ENCODE peak calls at places on chromosomes 11 and 22, in seven cellular contexts. Q, X, W, G, Z, P and K are unnamed samples.

GRCh38 chr11:112961146-112961668 is at the start of gene NCAM1:
- DNase-seq in Q (peak; percentile 32), G (peak; percentile 78), W (peak; percentile 75), Z (peak; percentile 67), P (no peak), X (peak; percentile 89), K (peak; percentile 97)

GRCh38 chr11:131195801-131196517 is 174.5 kb upstream of the NTM start:
- DNase-seq in W (no peak), Q (no peak), X (peak; percentile 76), G (peak; percentile 55), P (no peak), Z (no peak), K (no peak)

GRCh38 chr11:59891781-59892181 is 13.2 kb downstream of the OOSP3 start:
- DNase-seq in Z (no peak), G (no peak), X (no peak), P (no peak), W (no peak), Q (peak; percentile 30), K (peak; percentile 64)

GRCh38 chr11:72573380-72573949 is 100.8 kb downstream of the PDE2A start:
- DNase-seq in W (no peak), P (no peak), Z (peak; percentile 23), X (peak; percentile 92), G (no peak), Q (peak; percentile 88), K (peak; percentile 78)

GRCh38 chr11:120303004-120303637 is 22.0 kb upstream of the TLCD5 start:
- DNase-seq in Q (peak; percentile 87), W (no peak), P (peak; percentile 13), Z (peak; percentile 82), X (peak; percentile 62), G (peak; percentile 68), K (peak; percentile 87)

GRCh38 chr11:2775626-2776350 is 76.0 kb upstream of the KCNQ1OT1 start:
- DNase-seq in Q (no peak), G (peak; percentile 45), Z (no peak), P (no peak), X (no peak), W (peak; percentile 62), K (no peak)

GRCh38 chr11:57566035-57566504 is 1.4 kb downstream of the UBE2L6 start:
- DNase-seq in Q (no peak), X (no peak), W (no peak), G (no peak), P (no peak), Z (no peak), K (no peak)

GRCh38 chr11:30573951-30574350 is 12.2 kb downstream of the MPPED2 start:
- DNase-seq in X (no peak), W (no peak), G (no peak), Q (no peak), P (no peak), Z (no peak), K (no peak)

GRCh38 chr11:108985611-108986279 is 320.9 kb downstream of the DDX10 start:
- DNase-seq in Z (no peak), G (no peak), X (no peak), Q (no peak), W (no peak), P (no peak), K (no peak)

GRCh38 chr11:4184163-4184916 is 89.7 kb downstream of the RRM1 start:
- DNase-seq in Q (no peak), G (no peak), X (no peak), W (no peak), Z (no peak), P (no peak), K (no peak)

GRCh38 chr11:27059431-27059830 is 18.8 kb downstream of the BBOX1 start:
- DNase-seq in X (no peak), W (peak; percentile 12), Z (no peak), G (no peak), P (no peak), Q (no peak), K (no peak)

GRCh38 chr22:24521791-24522245 is 26.7 kb downstream of the UPB1 start:
- DNase-seq in G (peak; percentile 52), X (peak; percentile 72), Z (peak; percentile 86), P (no peak), W (peak; percentile 66), Q (no peak), K (peak; percentile 75)

GRCh38 chr11:65459552-65459951 is 37.0 kb downstream of the NEAT1 start:
- DNase-seq in W (no peak), P (no peak), X (no peak), G (no peak), Z (no peak), Q (peak; percentile 52), K (peak; percentile 35)

GRCh38 chr11:65454696-65455456 is 32.3 kb downstream of the NEAT1 start:
- DNase-seq in P (peak; percentile 73), Q (peak; percentile 99), G (peak; percentile 95), X (peak; percentile 92), W (peak; percentile 95), Z (peak; percentile 85), K (peak; percentile 92)

GRCh38 chr11:65456418-65456817 is 33.8 kb downstream of the NEAT1 start:
- DNase-seq in Z (no peak), W (no peak), P (no peak), X (no peak), G (no peak), Q (no peak), K (no peak)

GRCh38 chr11:65452806-65453490 is 30.4 kb downstream of the NEAT1 start:
- DNase-seq in G (peak; percentile 66), Q (no peak), W (no peak), P (no peak), Z (no peak), X (peak; percentile 84), K (no peak)

GRCh38 chr11:65454311-65454695 is 31.7 kb downstream of the NEAT1 start:
- DNase-seq in P (no peak), W (no peak), G (peak; percentile 71), Z (no peak), X (no peak), Q (no peak), K (no peak)
- H3K27me3 ChIP-seq in P (no peaks in the 10 kb centered on the region), W (no peaks in the 10 kb centered on the region), G (no peaks in the 10 kb centered on the region), Z (no peaks in the 10 kb centered on the region), X (no peaks in the 10 kb centered on the region), Q (no peaks in the 10 kb centered on the region), K (peaks cover 47% of the 10 kb centered on the region)

GRCh38 chr11:47986742-47987141 is 6.4 kb downstream of the PTPRJ start:
- DNase-seq in Q (no peak), Z (peak; percentile 79), P (no peak), X (no peak), W (no peak), G (no peak), K (no peak)

GRCh38 chr11:47987781-47988180 is 7.4 kb downstream of the PTPRJ start:
- DNase-seq in W (no peak), X (no peak), Q (no peak), Z (no peak), G (no peak), P (no peak), K (no peak)

GRCh38 chr11:47986219-47986618 is 5.9 kb downstream of the PTPRJ start:
- DNase-seq in P (no peak), Z (no peak), X (no peak), G (no peak), Q (no peak), W (no peak), K (no peak)

GRCh38 chr11:47989779-47990178 is 9.4 kb downstream of the PTPRJ start:
- DNase-seq in Z (no peak), P (no peak), X (no peak), G (no peak), Q (no peak), W (no peak), K (no peak)

DNA sequence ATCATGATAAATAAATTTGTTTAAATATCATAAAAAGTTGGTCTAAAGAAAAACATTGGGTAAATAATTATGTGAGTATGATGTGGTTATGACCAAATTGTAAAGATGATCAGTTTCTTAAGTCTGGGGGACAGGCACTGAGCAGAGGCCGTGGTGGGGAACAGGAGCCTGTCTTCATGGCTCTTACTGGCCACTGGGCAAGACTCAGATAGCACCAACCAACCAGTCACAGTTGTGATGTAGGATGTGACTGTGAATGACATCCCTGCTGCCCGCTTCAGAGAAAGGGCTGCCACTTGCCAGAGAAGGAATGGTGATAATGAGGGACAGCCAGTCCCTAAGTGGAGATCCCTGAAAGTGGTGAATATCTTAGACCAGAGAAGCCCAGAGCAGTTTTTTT is 7.0 kb downstream of the PTPRJ start:
- DNase-seq in W (no peak), P (no peak), G (no peak), X (no peak), Q (no peak), Z (no peak), K (no peak)
- H3K27ac ChIP-seq in W (no peak overlapping the region), P (no peak overlapping the region), G (no peak overlapping the region), X (peak overlapping the region; percentile 4), Q (peak overlapping the region; percentile 40), Z (peak overlapping the region; percentile 79), K (no peak overlapping the region)

DNA sequence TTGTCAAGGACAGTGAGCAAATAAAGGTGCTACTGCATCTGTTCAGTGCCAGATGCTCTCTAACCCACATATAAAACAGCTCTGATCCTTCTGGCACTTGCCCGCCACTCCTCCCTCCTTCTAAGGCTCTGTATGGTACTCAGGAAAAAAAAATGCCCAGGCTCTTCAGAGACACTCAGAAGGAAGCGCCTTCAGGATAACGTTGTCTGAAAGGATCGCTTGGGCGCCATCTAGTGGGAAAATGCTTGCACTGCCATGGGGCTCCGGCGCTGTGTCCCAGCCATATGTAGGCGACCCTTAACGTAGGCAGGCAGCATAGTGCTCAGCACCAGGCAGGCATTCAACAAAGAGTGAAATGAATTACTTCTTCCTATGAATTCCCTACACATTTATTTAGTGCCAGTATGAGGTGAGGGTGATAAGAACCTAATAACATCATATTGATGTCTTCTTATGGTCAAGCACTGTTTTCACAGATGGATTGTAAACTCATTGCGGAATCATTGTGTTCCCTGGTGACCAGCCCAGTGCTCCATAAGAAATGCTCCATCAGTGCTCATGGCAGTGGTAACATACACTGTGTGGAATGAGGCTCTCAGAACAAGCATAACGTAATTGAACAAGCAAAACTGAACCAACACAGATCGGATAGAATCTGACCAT is 39.6 kb downstream of the PAMR1 start:
- DNase-seq in Q (peak; percentile 84), Z (peak; percentile 73), X (peak; percentile 72), W (peak; percentile 59), P (peak; percentile 58), G (peak; percentile 76), K (peak; percentile 88)
- TF ChIP-seq CTCF in Q (peak; percentile 91), Z (peak; percentile 93), X (peak; percentile 91), W (peak; percentile 86), P (peak; percentile 97), G (peak; percentile 89), K (peak; percentile 87)

DNA sequence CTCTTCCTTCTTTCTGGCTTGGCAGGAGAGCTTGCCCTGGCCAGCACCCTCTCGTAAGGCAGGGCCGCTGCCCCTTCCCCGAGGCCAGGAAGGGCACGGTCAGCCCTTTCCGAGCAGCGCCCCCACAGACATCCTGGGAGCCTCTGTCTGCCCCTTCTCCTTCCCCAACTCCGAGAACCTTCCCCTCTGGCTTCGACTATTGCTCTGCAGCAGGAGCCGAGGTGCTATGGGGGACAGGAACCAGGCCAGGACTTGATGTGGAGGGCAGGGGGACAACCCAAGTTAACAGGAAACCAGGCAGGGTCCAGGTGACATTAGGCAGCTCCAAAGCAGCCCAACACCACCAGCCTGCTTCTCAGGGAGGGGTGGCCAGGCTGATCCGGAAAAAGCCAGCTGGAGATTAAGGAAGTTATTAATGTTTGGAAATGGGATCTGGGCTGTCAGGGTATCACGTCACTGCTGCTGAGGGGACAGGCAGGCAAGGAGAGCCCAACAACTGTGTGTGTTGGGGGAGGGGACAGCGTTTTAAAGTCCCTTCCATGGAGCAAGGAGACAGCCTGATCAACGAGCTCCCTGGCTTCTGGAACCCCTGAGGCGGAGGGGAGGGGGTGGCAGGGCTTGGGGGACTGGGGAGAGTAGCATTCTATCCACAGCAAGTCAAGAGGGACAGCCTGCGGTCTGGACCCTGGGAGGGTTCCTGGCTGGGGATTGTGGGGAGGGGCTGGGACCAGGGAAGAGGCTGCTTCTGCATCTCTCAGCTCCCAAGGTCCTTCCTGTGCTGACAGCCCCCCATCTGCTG is 27.3 kb downstream of the SYT7 start:
- DNase-seq in P (no peak), Q (no peak), W (no peak), G (no peak), Z (no peak), X (peak; percentile 84), K (no peak)
- H3K27me3 ChIP-seq in P (peaks cover 17% of the 10 kb centered on the region), Q (peaks cover 75% of the 10 kb centered on the region), W (no peaks in the 10 kb centered on the region), G (peaks cover 14% of the 10 kb centered on the region), Z (no peaks in the 10 kb centered on the region), X (peaks cover 37% of the 10 kb centered on the region), K (peaks cover 29% of the 10 kb centered on the region)

GRCh38 chr11:67269401-67270255 is 3.4 kb downstream of the GRK2 start:
- DNase-seq in G (peak; percentile 65), X (no peak), Z (no peak), Q (no peak), P (no peak), W (no peak), K (no peak)
- H3K27ac ChIP-seq in G (peak overlapping the region; percentile 51), X (no peak overlapping the region), Z (no peak overlapping the region), Q (peak overlapping the region; percentile 22), P (peak overlapping the region; percentile 58), W (peak overlapping the region; percentile 45), K (peak overlapping the region; percentile 51)